ENCODE peak calls at places on chromosomes 16 and 17, in four cellular contexts. F is Karpas-422, N is astrocyte of the spinal cord, W is stomach. T is an unnamed sample.

GRCh38 chr16:3444032-3444388 is 530 bp downstream of the NAA60 start:
- DNase-seq in F (peak; percentile 61), N (peak; percentile 62), W (peak; percentile 36), T (no peak)

GRCh38 chr17:44971776-44972483 is 3.8 kb upstream of the C1QL1 start:
- DNase-seq in F (no peak), N (peak; percentile 24), W (no peak), T (no peak)

GRCh38 chr17:81396722-81397313 is 1.6 kb downstream of the BAHCC1 start:
- DNase-seq in F (no peak), N (no peak), W (peak; percentile 56), T (no peak)

GRCh38 chr17:13107726-13108235 is 90.0 kb upstream of the ELAC2 start:
- DNase-seq in F (peak; percentile 4), N (no peak), W (no peak), T (no peak)

GRCh38 chr16:72836985-72837384 is 210.9 kb downstream of the ZFHX3 start:
- DNase-seq in F (no peak), N (no peak), W (no peak), T (no peak)

GRCh38 chr17:4833941-4834501 is 881 bp downstream of the MINK1 start:
- DNase-seq in F (peak; percentile 65), N (peak; percentile 16), W (no peak), T (peak; percentile 19)

GRCh38 chr16:57530104-57530522 is 6.3 kb downstream of the CCDC102A start:
- DNase-seq in F (no peak), N (peak; percentile 68), W (no peak), T (peak; percentile 22)

GRCh38 chr17:44636562-44636961 is 19.7 kb upstream of the MEIOC start:
- DNase-seq in F (peak; percentile 74), N (peak; percentile 64), W (no peak), T (peak; percentile 21)

GRCh38 chr16:83258366-83258765 is 549.4 kb upstream of the HSBP1 start:
- DNase-seq in F (no peak), N (no peak), W (no peak), T (no peak)

GRCh38 chr17:9900019-9900594 is 5.0 kb downstream of the RCVRN start:
- DNase-seq in F (no peak), N (no peak), W (no peak), T (no peak)

GRCh38 chr17:51298508-51299371 is 38.4 kb downstream of the UTP18 start:
- DNase-seq in F (peak; percentile 64), N (peak; percentile 45), W (no peak), T (no peak)

GRCh38 chr16:30010817-30011504 is at the start of gene DOC2A:
- DNase-seq in F (no peak), N (no peak), W (no peak), T (no peak)

GRCh38 chr16:7085776-7086175 is 246.9 kb upstream of the RBFOX1 start:
- DNase-seq in F (no peak), N (no peak), W (no peak), T (no peak)

GRCh38 chr17:27466748-27467375 is 10.6 kb downstream of the KSR1 start:
- DNase-seq in F (no peak), N (no peak), W (no peak), T (no peak)

GRCh38 chr16:84543931-84544776 is 39.7 kb upstream of the MEAK7 start:
- DNase-seq in F (no peak), N (no peak), W (no peak), T (no peak)

GRCh38 chr17:74147436-74147835 is 56.0 kb upstream of the RPL38 start:
- DNase-seq in F (no peak), N (no peak), W (no peak), T (no peak)

GRCh38 chr17:79616801-79617200 is 6.0 kb upstream of the RBFOX3 start:
- DNase-seq in F (no peak), N (no peak), W (no peak), T (no peak)

GRCh38 chr17:64002658-64003525 is 4.7 kb downstream of the PRR29 start:
- DNase-seq in F (no peak), N (no peak), W (no peak), T (no peak)

GRCh38 chr16:1080801-1081733 is 8.5 kb downstream of the SSTR5 start:
- DNase-seq in F (no peak), N (no peak), W (no peak), T (no peak)

GRCh38 chr16:15949210-15950166 is at the start of gene ABCC1:
- DNase-seq in F (peak; percentile 78), N (no peak), W (peak; percentile 57), T (no peak)

GRCh38 chr17:65559802-65560627 is 1.4 kb downstream of the AXIN2 start:
- DNase-seq in F (no peak), N (peak; percentile 34), W (peak; percentile 30), T (no peak)

GRCh38 chr16:56933828-56934598 is 2.1 kb downstream of the HERPUD1 start:
- DNase-seq in F (no peak), N (no peak), W (no peak), T (no peak)

GRCh38 chr16:22627043-22627442 is 116.4 kb downstream of the NPIPB5 start:
- DNase-seq in F (no peak), N (no peak), W (no peak), T (no peak)

GRCh38 chr17:17017343-17018014 is 24.8 kb upstream of the MPRIP start:
- DNase-seq in F (no peak), N (no peak), W (no peak), T (no peak)

GRCh38 chr16:6105115-6105514 is 1007.5 kb upstream of the EEF2KMT start:
- DNase-seq in F (no peak), N (peak; percentile 40), W (no peak), T (no peak)

GRCh38 chr16:719815-720506 is 985 bp upstream of the ANTKMT start:
- DNase-seq in F (no peak), N (no peak), W (no peak), T (no peak)

GRCh38 chr17:38428643-38429371 is 543 bp downstream of the ARHGAP23 start:
- DNase-seq in F (no peak), N (peak; percentile 44), W (peak; percentile 44), T (no peak)

GRCh38 chr17:38430822-38431221 is 2.6 kb downstream of the ARHGAP23 start:
- DNase-seq in F (no peak), N (no peak), W (no peak), T (no peak)

GRCh38 chr17:38429476-38430100 is 1.3 kb downstream of the ARHGAP23 start:
- DNase-seq in F (no peak), N (no peak), W (no peak), T (no peak)

GRCh38 chr17:38431343-38432145 is 3.3 kb downstream of the ARHGAP23 start:
- DNase-seq in F (no peak), N (no peak), W (no peak), T (no peak)

GRCh38 chr17:38430316-38430715 is 2.1 kb downstream of the ARHGAP23 start:
- DNase-seq in F (no peak), N (no peak), W (no peak), T (no peak)
- H3K4me3 ChIP-seq in F (no peak overlapping the region), N (peak overlapping the region; percentile 67), W (no peak overlapping the region), T (no peak overlapping the region)

GRCh38 chr17:48611681-48612455 is 1.1 kb upstream of the HOXB7 start:
- DNase-seq in F (peak; percentile 77), N (peak; percentile 61), W (no peak), T (no peak)
- H3K4me3 ChIP-seq in F (peak overlapping the region; percentile 82), N (peak overlapping the region; percentile 75), W (peak overlapping the region; percentile 62), T (no peak overlapping the region)

GRCh38 chr16:75108792-75109731 is 7.5 kb downstream of the LDHD start:
- DNase-seq in F (peak; percentile 88), N (peak; percentile 94), W (peak; percentile 94), T (peak; percentile 81)
- H3K4me3 ChIP-seq in F (peak overlapping the region; percentile 30), N (no peak overlapping the region), W (no peak overlapping the region), T (no peak overlapping the region)

GRCh38 chr16:54242199-54242598 is 44.4 kb downstream of the IRX3 start:
- DNase-seq in F (peak; percentile 65), N (no peak), W (no peak), T (no peak)

GRCh38 chr16:54248863-54249710 is 37.5 kb downstream of the IRX3 start:
- DNase-seq in F (no peak), N (no peak), W (no peak), T (no peak)

GRCh38 chr16:54246454-54246821 is 40.1 kb downstream of the IRX3 start:
- DNase-seq in F (no peak), N (no peak), W (no peak), T (no peak)

GRCh38 chr16:54244061-54244886 is 42.3 kb downstream of the IRX3 start:
- DNase-seq in F (no peak), N (no peak), W (no peak), T (no peak)

DNA sequence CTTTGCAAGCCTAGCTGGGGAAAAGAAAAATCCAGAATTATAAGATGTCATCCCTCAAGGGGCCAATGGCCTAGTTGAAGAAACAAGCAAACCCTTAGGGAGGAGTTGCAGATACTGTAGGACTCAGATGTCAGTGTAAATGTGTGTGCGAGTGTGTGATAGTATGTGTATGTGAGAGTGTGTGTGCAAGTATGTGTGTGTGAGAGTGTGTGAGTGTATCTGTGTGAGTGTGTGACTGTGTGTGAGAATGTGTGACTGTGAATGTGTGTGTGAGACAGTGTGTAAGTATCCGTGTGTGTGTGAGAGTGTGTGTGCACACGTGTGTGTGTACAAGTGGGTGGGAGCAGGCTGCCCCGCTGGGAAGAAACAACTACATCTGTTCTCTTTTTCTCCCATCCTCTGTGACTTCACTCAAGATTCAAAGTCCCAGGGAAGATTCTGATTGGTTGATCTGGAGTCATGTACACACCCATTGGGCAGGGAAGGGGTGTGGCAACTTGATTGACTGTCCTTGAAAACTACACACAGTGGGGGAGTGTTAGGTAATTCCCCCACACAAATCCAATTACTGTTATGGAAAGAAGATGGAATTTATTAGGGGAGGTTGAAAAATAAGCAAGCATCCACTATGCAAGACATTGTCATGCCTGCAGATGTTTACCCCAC is 40.7 kb downstream of the IRX3 start:
- DNase-seq in F (peak; percentile 44), N (no peak), W (no peak), T (no peak)
- H3K4me3 ChIP-seq in F (no peak overlapping the region), N (no peak overlapping the region), W (no peak overlapping the region), T (no peak overlapping the region)

GRCh38 chr17:30584810-30585209 is 107.6 kb downstream of the GOSR1 start:
- DNase-seq in F (no peak), N (no peak), W (no peak), T (no peak)
- H3K4me3 ChIP-seq in F (no peak overlapping the region), N (no peak overlapping the region), W (no peak overlapping the region), T (no peak overlapping the region)

GRCh38 chr16:47463771-47464624 is 2.9 kb downstream of the PHKB start:
- DNase-seq in F (peak; percentile 78), N (no peak), W (no peak), T (no peak)
- H3K4me3 ChIP-seq in F (peak overlapping the region; percentile 73), N (no peak overlapping the region), W (no peak overlapping the region), T (no peak overlapping the region)